ENCODE peak calls at places on chromosomes 11 and 22, in five cellular contexts. L is activated T-cell treated with anti-CD3 and anti-CD28 coated beads for 1 hour, D is upper lobe of right lung, S is Daoy, E is midbrain. N is an unnamed sample.

GRCh38 chr22:30260276-30260675 is 6.4 kb downstream of the OSM start:
- DNase-seq in L (no peak), D (no peak), S (no peak), E (no peak), N (no peak)

GRCh38 chr11:72676874-72677341 is 2.7 kb upstream of the PDE2A start:
- DNase-seq in L (peak; percentile 55), D (peak; percentile 82), S (peak; percentile 57), E (no peak), N (no peak)

GRCh38 chr11:76674517-76675400 is 4.2 kb upstream of the LRRC32 start:
- DNase-seq in L (no peak), D (no peak), S (no peak), E (no peak), N (no peak)

GRCh38 chr11:96052921-96053631 is 129.2 kb upstream of the MTMR2 start:
- DNase-seq in L (no peak), D (no peak), S (no peak), E (no peak), N (no peak)

GRCh38 chr11:14645247-14645912 is 1.8 kb downstream of the PDE3B start:
- DNase-seq in L (no peak), D (no peak), S (peak; percentile 24), E (no peak), N (no peak)

GRCh38 chr22:48786679-48786996 is 1041.0 kb downstream of the BRD1 start:
- DNase-seq in L (no peak), D (no peak), S (no peak), E (no peak), N (no peak)

GRCh38 chr11:72308226-72309073 is 64.5 kb upstream of the PHOX2A start:
- DNase-seq in L (no peak), D (no peak), S (peak; percentile 87), E (no peak), N (peak; percentile 91)

GRCh38 chr11:18934195-18934808 is 4.9 kb downstream of the MRGPRX1 start:
- DNase-seq in L (no peak), D (peak; percentile 64), S (peak; percentile 40), E (no peak), N (no peak)

GRCh38 chr22:42857845-42858481 is 890 bp upstream of the ARFGAP3 start:
- DNase-seq in L (no peak), D (no peak), S (no peak), E (no peak), N (no peak)

GRCh38 chr11:69752890-69753289 is 22.3 kb downstream of the FGF4 start:
- DNase-seq in L (no peak), D (no peak), S (no peak), E (no peak), N (no peak)

GRCh38 chr11:34682822-34683221 is 61.9 kb downstream of the EHF start:
- DNase-seq in L (no peak), D (no peak), S (peak; percentile 70), E (no peak), N (no peak)

GRCh38 chr11:19557720-19558140 is 154.9 kb upstream of the NAV2 start:
- DNase-seq in L (peak; percentile 69), D (peak; percentile 90), S (peak; percentile 80), E (peak; percentile 84), N (peak; percentile 38)

GRCh38 chr11:58286249-58286648 is 18.2 kb upstream of the OR10W1 start:
- DNase-seq in L (no peak), D (no peak), S (no peak), E (no peak), N (peak; percentile 16)

GRCh38 chr11:65435330-65435931 is 12.8 kb downstream of the NEAT1 start:
- DNase-seq in L (no peak), D (peak; percentile 37), S (no peak), E (no peak), N (no peak)

GRCh38 chr22:35684270-35684700 is 33.4 kb upstream of the APOL5 start:
- DNase-seq in L (no peak), D (no peak), S (peak; percentile 30), E (peak; percentile 8), N (no peak)

GRCh38 chr11:61587951-61588695 is 7.2 kb upstream of the SYT7 start:
- DNase-seq in L (peak; percentile 51), D (peak; percentile 86), S (peak; percentile 70), E (no peak), N (no peak)

GRCh38 chr11:57641426-57641825 is 8.3 kb downstream of the YPEL4 start:
- DNase-seq in L (no peak), D (no peak), S (peak; percentile 36), E (peak; percentile 34), N (peak; percentile 33)

GRCh38 chr11:84260862-84261261 is 974.7 kb upstream of the CCDC90B start:
- DNase-seq in L (no peak), D (no peak), S (no peak), E (no peak), N (no peak)

GRCh38 chr11:123386746-123387510 is 43.1 kb upstream of the GRAMD1B start:
- DNase-seq in L (no peak), D (no peak), S (peak; percentile 13), E (no peak), N (no peak)

GRCh38 chr22:20463324-20464095 is 25.9 kb upstream of the SCARF2 start:
- DNase-seq in L (peak; percentile 22), D (peak; percentile 19), S (no peak), E (no peak), N (no peak)

GRCh38 chr11:12653729-12654128 is 20.5 kb upstream of the TEAD1 start:
- DNase-seq in L (no peak), D (no peak), S (no peak), E (no peak), N (no peak)

GRCh38 chr22:34080501-34080900 is 160.2 kb upstream of the LARGE1 start:
- DNase-seq in L (no peak), D (no peak), S (no peak), E (no peak), N (no peak)

GRCh38 chr11:2316963-2317244 is 15.1 kb downstream of the TSPAN32 start:
- DNase-seq in L (no peak), D (no peak), S (no peak), E (no peak), N (no peak)

GRCh38 chr11:69004411-69005182 is 8.4 kb downstream of the MRGPRF start:
- DNase-seq in L (no peak), D (peak; percentile 52), S (no peak), E (no peak), N (no peak)